ENCODE peak calls at places on chromosomes 4 and X, in six cellular contexts. D, G, R, S, Z and L are unnamed samples. For H3K4me1, the result is how much of the 10 kb centered on the place peaks cover.

GRCh38 chrX:115957862-115958490 is 212.6 kb upstream of the AGTR2 start:
- DNase-seq in R (no peak), S (no peak), Z (no peak), G (no peak), D (no peak), L (no peak)

GRCh38 chr4:5757954-5758353 is 47.0 kb downstream of the EVC start:
- DNase-seq in Z (no peak), G (no peak), R (no peak), D (no peak), S (no peak), L (no peak)

GRCh38 chrX:153878969-153879653 is 6.9 kb downstream of the L1CAM start:
- DNase-seq in R (no peak), S (no peak), Z (no peak), G (peak), D (no peak), L (no peak)

GRCh38 chr4:87838207-87838606 is 5.4 kb downstream of the MEPE start:
- DNase-seq in Z (no peak), S (no peak), R (no peak), D (no peak), G (no peak), L (no peak)

GRCh38 chr4:15778191-15778741 is at the start of gene CD38:
- DNase-seq in Z (no peak), R (peak), G (peak), S (no peak), D (no peak), L (no peak)

GRCh38 chr4:128528793-128529553 is 241.4 kb upstream of the PGRMC2 start:
- DNase-seq in Z (peak), D (no peak), S (peak), R (peak), G (no peak), L (no peak)

GRCh38 chrX:13215729-13216128 is 104.1 kb downstream of the ATXN3L start:
- DNase-seq in R (no peak), S (no peak), G (no peak), D (no peak), Z (no peak), L (no peak)

GRCh38 chr4:152970102-152970820 is 34.1 kb downstream of the FHDC1 start:
- DNase-seq in Z (peak), D (no peak), S (peak), R (no peak), G (no peak), L (no peak)

GRCh38 chr4:15936495-15936894 is 2.0 kb downstream of the FGFBP1 start:
- DNase-seq in S (peak), R (no peak), D (no peak), Z (no peak), G (no peak), L (no peak)

GRCh38 chr4:110970642-110971041 is 347.8 kb upstream of the PITX2 start:
- DNase-seq in D (no peak), R (no peak), S (peak), G (no peak), Z (peak), L (peak)

GRCh38 chr4:99334880-99335279 is 13.7 kb upstream of the ADH1B start:
- DNase-seq in D (no peak), R (no peak), S (no peak), Z (no peak), G (no peak), L (no peak)

GRCh38 chr4:89657931-89658700 is 178.8 kb downstream of the SNCA start:
- DNase-seq in G (no peak), D (no peak), Z (no peak), S (no peak), R (no peak), L (no peak)

GRCh38 chr4:108851346-108851745 is 88.5 kb upstream of the ETNPPL start:
- DNase-seq in G (no peak), D (no peak), Z (no peak), R (no peak), S (no peak), L (no peak)

GRCh38 chr4:74873545-74874295 is 59.2 kb upstream of the PARM1 start:
- DNase-seq in G (no peak), R (no peak), D (no peak), S (no peak), Z (no peak), L (no peak)

GRCh38 chr4:71259305-71259704 is 79.5 kb upstream of the SLC4A4 start:
- DNase-seq in Z (no peak), G (no peak), R (no peak), S (no peak), D (no peak), L (no peak)

GRCh38 chrX:15616531-15616930 is 15.8 kb upstream of the ACE2 start:
- DNase-seq in D (no peak), Z (no peak), G (no peak), S (no peak), R (no peak), L (no peak)

GRCh38 chr4:87129681-87130080 is 90.7 kb downstream of the KLHL8 start:
- DNase-seq in S (no peak), D (no peak), Z (no peak), G (no peak), R (no peak), L (no peak)

GRCh38 chr4:168844261-168845039 is 165.6 kb downstream of the CBR4 start:
- DNase-seq in D (no peak), G (no peak), S (no peak), R (no peak), Z (no peak), L (no peak)

GRCh38 chr4:82431026-82431745 is 796 bp downstream of the ENOPH1 start:
- DNase-seq in Z (peak), D (peak), G (peak), S (no peak), R (no peak), L (peak)

GRCh38 chr4:5399790-5400421 is 308.5 kb downstream of the EVC2 start:
- DNase-seq in D (no peak), R (no peak), Z (no peak), S (no peak), G (no peak), L (no peak)

GRCh38 chrX:129823115-129823514 is 20.6 kb downstream of the ZDHHC9 start:
- DNase-seq in Z (peak), R (peak), G (no peak), S (no peak), D (peak), L (no peak)

GRCh38 chrX:24506082-24506481 is 41.0 kb downstream of the PDK3 start:
- DNase-seq in D (no peak), G (no peak), R (no peak), Z (peak), S (peak), L (no peak)

GRCh38 chrX:69262036-69262905 is 97.0 kb upstream of the PJA1 start:
- DNase-seq in D (no peak), R (no peak), Z (peak), G (no peak), S (no peak), L (peak)

DNA sequence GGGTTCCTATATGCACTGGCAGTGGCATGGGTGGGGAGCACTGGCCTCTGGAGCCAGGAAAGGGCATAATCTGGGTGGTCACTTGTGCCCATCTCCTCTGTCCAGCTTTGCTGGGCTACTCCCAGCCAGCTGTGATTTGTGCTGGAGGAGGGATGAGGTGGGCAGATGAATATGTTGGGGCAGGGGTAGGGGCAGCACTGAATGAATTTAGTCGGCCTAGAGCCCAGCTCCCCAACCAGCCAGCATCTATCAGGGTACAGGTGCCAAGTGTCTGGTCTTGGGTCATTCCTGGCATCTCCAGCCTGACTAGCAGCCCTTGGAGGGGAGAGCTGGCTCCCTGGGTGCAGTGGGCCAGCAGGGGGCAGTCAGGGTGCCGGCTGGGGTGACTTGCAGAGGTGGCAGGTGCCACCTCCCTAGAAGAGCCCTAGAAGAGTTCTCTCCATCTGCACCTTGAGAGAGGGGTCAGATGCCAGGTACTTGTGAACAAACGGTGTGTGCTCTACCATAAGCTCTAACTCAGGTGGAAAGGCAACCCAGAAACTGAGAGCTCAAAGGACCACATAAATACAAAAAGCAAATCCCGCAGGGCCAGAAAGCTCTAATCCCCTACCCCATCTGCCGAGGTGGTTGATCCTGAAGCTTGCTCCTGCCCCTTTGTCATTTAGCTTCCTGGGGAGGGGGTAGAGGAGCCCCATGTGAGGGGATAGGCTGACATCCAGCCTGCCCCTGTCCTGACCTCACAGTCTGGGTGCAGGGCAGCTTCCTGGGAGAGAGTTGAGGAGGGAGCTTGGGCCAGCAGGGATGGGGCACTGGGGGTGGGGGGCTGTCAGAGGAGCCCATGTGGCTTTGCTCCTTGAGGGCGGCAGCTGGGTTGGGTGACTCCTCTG is 2.2 kb downstream of the SORCS2 start:
- DNase-seq in R (peak), Z (no peak), D (no peak), S (no peak), G (peak), L (no peak)
- TF ChIP-seq CTCF in R (no peak), Z (peak), D (no peak), S (peak), G (peak), L (no peak)

GRCh38 chr4:147816382-147817254 is 84.7 kb downstream of the ARHGAP10 start:
- DNase-seq in S (no peak), R (peak), Z (no peak), D (no peak), G (no peak), L (no peak)
- H3K27ac ChIP-seq in S (no peak), R (peak), Z (no peak), D (no peak), G (no peak), L (no peak)

GRCh38 chr4:142354794-142355416 is 491.2 kb downstream of the INPP4B start:
- DNase-seq in D (no peak), G (no peak), R (no peak), S (no peak), Z (no peak), L (no peak)
- H3K4me1 ChIP-seq in D (half or more), G (under half), R (under half), S (under half), Z (under half), L (under half)

DNA sequence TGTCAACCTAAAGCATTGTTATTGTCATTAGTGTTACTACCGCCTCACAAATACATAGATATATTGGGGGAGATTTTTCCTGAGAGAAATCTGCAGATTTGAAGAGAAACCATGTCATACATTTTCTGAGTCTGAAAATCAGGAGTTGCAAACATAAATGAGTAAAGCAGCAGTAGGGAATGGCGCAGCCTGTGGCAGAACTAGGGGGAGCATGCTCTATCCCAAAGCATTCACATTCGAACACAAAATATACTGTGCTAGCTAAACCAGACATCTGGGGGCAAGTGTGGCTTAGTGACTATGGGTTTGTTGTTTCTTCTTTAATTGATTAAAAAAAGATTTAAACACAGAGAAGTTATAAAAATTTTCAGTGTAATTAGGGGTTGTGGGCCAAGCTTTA is 83.2 kb downstream of the CPE start:
- DNase-seq in R (no peak), G (no peak), S (no peak), D (no peak), Z (no peak), L (no peak)
- TF ChIP-seq CTCF in R (no peak), G (no peak), S (no peak), D (no peak), Z (no peak), L (no peak)

GRCh38 chr4:184400375-184400870 is 73.9 kb downstream of the IRF2 start:
- DNase-seq in G (no peak), D (no peak), Z (peak), R (peak), S (peak), L (no peak)

GRCh38 chr4:184397516-184398163 is 76.7 kb downstream of the IRF2 start:
- DNase-seq in S (no peak), D (no peak), G (no peak), R (no peak), Z (no peak), L (no peak)

GRCh38 chr4:184398741-184399504 is 75.4 kb downstream of the IRF2 start:
- DNase-seq in R (no peak), D (no peak), S (no peak), Z (no peak), G (no peak), L (no peak)

GRCh38 chr4:184400891-184401290 is 73.5 kb downstream of the IRF2 start:
- DNase-seq in R (no peak), D (no peak), Z (peak), G (no peak), S (peak), L (no peak)

DNA sequence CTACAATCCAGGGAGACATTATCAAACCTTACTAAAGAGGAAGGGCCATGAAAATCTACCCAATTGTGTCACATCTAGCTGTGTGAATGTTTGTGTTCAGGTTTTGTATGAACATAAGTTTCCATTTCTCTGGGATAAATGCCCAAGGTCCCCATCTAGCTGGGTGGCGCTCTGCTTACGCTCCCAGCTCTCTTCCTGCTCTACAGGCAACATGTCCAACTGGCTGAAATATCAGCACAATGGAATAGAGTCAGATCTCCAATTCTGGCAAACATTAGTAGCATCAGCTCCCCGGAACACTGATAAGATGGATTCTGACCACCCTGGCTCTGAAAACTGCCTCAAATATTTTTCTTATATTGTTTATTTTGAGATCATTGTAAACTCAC is 74.9 kb downstream of the IRF2 start:
- DNase-seq in R (no peak), G (no peak), S (no peak), D (no peak), Z (no peak), L (no peak)
- H3K27ac ChIP-seq in R (peak), G (peak), S (no peak), D (no peak), Z (no peak), L (no peak)

GRCh38 chrX:118525146-118525725 is 29.6 kb downstream of the DOCK11 start:
- DNase-seq in R (no peak), S (no peak), G (no peak), D (no peak), Z (no peak), L (no peak)

GRCh38 chrX:118523920-118524319 is 28.3 kb downstream of the DOCK11 start:
- DNase-seq in S (no peak), Z (no peak), D (peak), G (no peak), R (no peak), L (no peak)

GRCh38 chrX:118526149-118526548 is 30.5 kb downstream of the DOCK11 start:
- DNase-seq in R (no peak), S (no peak), D (no peak), Z (no peak), G (no peak), L (no peak)

GRCh38 chrX:118522230-118522926 is 26.8 kb downstream of the DOCK11 start:
- DNase-seq in G (no peak), R (no peak), D (no peak), S (no peak), Z (no peak), L (no peak)

DNA sequence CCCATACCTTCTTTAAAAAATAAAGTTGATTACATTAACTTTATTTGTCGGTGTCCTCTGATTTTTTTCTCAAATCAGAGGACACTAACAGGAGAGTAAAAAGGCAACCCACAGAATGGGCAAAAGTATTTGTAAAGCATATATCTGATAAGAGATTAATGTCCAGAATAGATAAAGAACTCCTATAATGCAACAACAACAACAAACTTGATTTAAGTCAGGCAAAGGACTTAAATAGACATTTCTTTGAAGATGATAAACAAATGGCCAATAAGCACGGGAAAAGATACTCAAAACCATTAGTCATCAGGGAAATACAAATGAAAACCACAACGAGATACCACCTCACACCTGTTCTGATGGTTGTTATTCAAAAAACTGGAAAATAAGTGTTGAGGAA is 28.7 kb downstream of the DOCK11 start:
- DNase-seq in R (no peak), G (no peak), D (no peak), Z (no peak), S (no peak), L (no peak)
- H3K4me1 ChIP-seq in R (under half), G (half or more), D (half or more), Z (under half), S (under half), L (under half)

GRCh38 chrX:51862920-51863319 is 30.5 kb upstream of the MAGED1 start:
- DNase-seq in D (no peak), Z (no peak), R (no peak), S (no peak), G (no peak), L (no peak)

GRCh38 chrX:51857159-51857733 is 36.2 kb upstream of the MAGED1 start:
- DNase-seq in S (no peak), D (no peak), Z (no peak), R (no peak), G (no peak), L (no peak)

GRCh38 chrX:51866156-51866555 is 27.3 kb upstream of the MAGED1 start:
- DNase-seq in R (no peak), Z (no peak), G (no peak), D (no peak), S (no peak), L (no peak)

GRCh38 chrX:51855698-51856097 is 37.7 kb upstream of the MAGED1 start:
- DNase-seq in G (no peak), Z (no peak), S (no peak), D (no peak), R (no peak), L (no peak)

GRCh38 chrX:51860679-51861078 is 32.7 kb upstream of the MAGED1 start:
- DNase-seq in G (no peak), Z (peak), D (no peak), S (no peak), R (no peak), L (no peak)
- TF ChIP-seq CTCF in G (peak), Z (peak), D (peak), S (peak), R (no peak), L (no peak)